ENCODE peak calls at places on chromosome 1, in six cellular contexts. A, S, N, D, X and G are unnamed samples. For H3K9me3, the result is how much of the 10 kb centered on the place peaks cover.

GRCh38 chr1:183881387-183882084 is 76.6 kb downstream of the RGL1 start:
- DNase-seq in A (peak), S (peak), N (peak), D (peak), X (peak), G (no peak)

GRCh38 chr1:57637155-57637554 is 213.3 kb upstream of the DAB1 start:
- DNase-seq in A (peak), S (peak), N (peak), D (no peak), X (no peak), G (no peak)

GRCh38 chr1:111988743-111989453 is 570 bp downstream of the KCND3 start:
- DNase-seq in A (no peak), S (peak), N (no peak), D (no peak), X (peak), G (peak)

GRCh38 chr1:184608581-184608980 is 146.1 kb downstream of the EDEM3 start:
- DNase-seq in A (no peak), S (no peak), N (no peak), D (no peak), X (no peak), G (no peak)

GRCh38 chr1:16017461-16018303 is at the start of gene HSPB7:
- DNase-seq in A (peak), S (peak), N (peak), D (no peak), X (peak), G (peak)

GRCh38 chr1:29685387-29685786 is 449.1 kb downstream of the PTPRU start:
- DNase-seq in A (no peak), S (no peak), N (no peak), D (no peak), X (peak), G (no peak)

GRCh38 chr1:185358957-185359356 is 41.9 kb upstream of the IVNS1ABP start:
- DNase-seq in A (no peak), S (no peak), N (no peak), D (no peak), X (no peak), G (no peak)

GRCh38 chr1:223667484-223668182 is 2.1 kb upstream of the CAPN8 start:
- DNase-seq in A (no peak), S (peak), N (no peak), D (peak), X (no peak), G (peak)

GRCh38 chr1:90045853-90046563 is 51.1 kb downstream of the ZNF326 start:
- DNase-seq in A (peak), S (peak), N (no peak), D (peak), X (peak), G (peak)

GRCh38 chr1:80248886-80249285 is 1242.4 kb upstream of the ADGRL4 start:
- DNase-seq in A (peak), S (peak), N (peak), D (peak), X (no peak), G (no peak)

GRCh38 chr1:223479261-223479660 is 86.0 kb downstream of the CCDC185 start:
- DNase-seq in A (no peak), S (no peak), N (no peak), D (peak), X (no peak), G (no peak)

GRCh38 chr1:221699582-221700519 is 42.0 kb downstream of the DUSP10 start:
- DNase-seq in A (peak), S (peak), N (peak), D (no peak), X (no peak), G (peak)

GRCh38 chr1:26833432-26834405 is 7.2 kb downstream of the ZDHHC18 start:
- DNase-seq in A (no peak), S (no peak), N (no peak), D (no peak), X (no peak), G (no peak)

GRCh38 chr1:245161866-245162265 is 7.1 kb downstream of the KIF26B start:
- DNase-seq in A (no peak), S (no peak), N (no peak), D (no peak), X (no peak), G (no peak)

GRCh38 chr1:40096977-40097782 is at the start of gene PPT1:
- DNase-seq in A (peak), S (peak), N (peak), D (peak), X (peak), G (peak)

GRCh38 chr1:53449026-53449425 is 10.2 kb upstream of the DMRTB1 start:
- DNase-seq in A (peak), S (peak), N (peak), D (peak), X (no peak), G (no peak)

GRCh38 chr1:224300346-224300745 is 29.6 kb downstream of the NVL start:
- DNase-seq in A (peak), S (peak), N (peak), D (peak), X (no peak), G (peak)

GRCh38 chr1:42043182-42043581 is 110.0 kb upstream of the GUCA2B start:
- DNase-seq in A (no peak), S (no peak), N (no peak), D (no peak), X (no peak), G (no peak)

GRCh38 chr1:10724052-10724494 is 72.4 kb downstream of the CASZ1 start:
- DNase-seq in A (peak), S (peak), N (peak), D (peak), X (no peak), G (peak)

GRCh38 chr1:35499652-35500176 is 57.5 kb downstream of the KIAA0319L start:
- DNase-seq in A (peak), S (no peak), N (no peak), D (no peak), X (no peak), G (no peak)

GRCh38 chr1:11187458-11187857 is 1.7 kb upstream of the ANGPTL7 start:
- DNase-seq in A (no peak), S (no peak), N (no peak), D (no peak), X (no peak), G (no peak)

GRCh38 chr1:186302378-186302920 is 72.6 kb downstream of the TPR start:
- DNase-seq in A (no peak), S (peak), N (no peak), D (no peak), X (no peak), G (peak)

GRCh38 chr1:186301448-186301847 is 73.6 kb downstream of the TPR start:
- DNase-seq in A (no peak), S (no peak), N (no peak), D (no peak), X (no peak), G (no peak)

GRCh38 chr1:220451541-220451940 is 76.4 kb upstream of the MARK1 start:
- DNase-seq in A (no peak), S (no peak), N (no peak), D (no peak), X (no peak), G (no peak)

GRCh38 chr1:112517231-112517630 is 8.5 kb downstream of the WNT2B start:
- DNase-seq in A (no peak), S (no peak), N (no peak), D (no peak), X (no peak), G (no peak)

GRCh38 chr1:17116643-17117042 is 2.6 kb downstream of the PADI2 start:
- DNase-seq in A (no peak), S (no peak), N (no peak), D (no peak), X (no peak), G (peak)

GRCh38 chr1:171563675-171564074 is 58.4 kb upstream of the MYOCOS start:
- DNase-seq in A (peak), S (peak), N (peak), D (peak), X (no peak), G (no peak)

GRCh38 chr1:202805886-202806511 is 2.2 kb downstream of the KDM5B start:
- DNase-seq in A (peak), S (peak), N (no peak), D (peak), X (no peak), G (peak)

GRCh38 chr1:117676615-117677130 is 70.8 kb downstream of the TENT5C start:
- DNase-seq in A (no peak), S (no peak), N (no peak), D (no peak), X (no peak), G (no peak)

GRCh38 chr1:51627672-51628071 is 10.8 kb downstream of the OSBPL9 start:
- DNase-seq in A (peak), S (peak), N (peak), D (peak), X (no peak), G (peak)

GRCh38 chr1:60877376-60877775 is 205.0 kb upstream of the NFIA start:
- DNase-seq in A (no peak), S (no peak), N (no peak), D (no peak), X (no peak), G (no peak)
- H2AFZ ChIP-seq in A (no peak), S (no peak), N (no peak), D (no peak), X (no peak), G (no peak)

GRCh38 chr1:228297822-228298221 is 90.0 kb downstream of the OBSCN start:
- DNase-seq in A (no peak), S (no peak), N (no peak), D (no peak), X (no peak), G (no peak)

GRCh38 chr1:228298471-228298870 is 90.6 kb downstream of the OBSCN start:
- DNase-seq in A (no peak), S (no peak), N (no peak), D (no peak), X (no peak), G (no peak)

GRCh38 chr1:228297242-228297641 is 89.4 kb downstream of the OBSCN start:
- DNase-seq in A (no peak), S (no peak), N (no peak), D (no peak), X (no peak), G (no peak)

GRCh38 chr1:228299901-228300300 is 92.1 kb downstream of the OBSCN start:
- DNase-seq in A (no peak), S (no peak), N (no peak), D (no peak), X (no peak), G (peak)

DNA sequence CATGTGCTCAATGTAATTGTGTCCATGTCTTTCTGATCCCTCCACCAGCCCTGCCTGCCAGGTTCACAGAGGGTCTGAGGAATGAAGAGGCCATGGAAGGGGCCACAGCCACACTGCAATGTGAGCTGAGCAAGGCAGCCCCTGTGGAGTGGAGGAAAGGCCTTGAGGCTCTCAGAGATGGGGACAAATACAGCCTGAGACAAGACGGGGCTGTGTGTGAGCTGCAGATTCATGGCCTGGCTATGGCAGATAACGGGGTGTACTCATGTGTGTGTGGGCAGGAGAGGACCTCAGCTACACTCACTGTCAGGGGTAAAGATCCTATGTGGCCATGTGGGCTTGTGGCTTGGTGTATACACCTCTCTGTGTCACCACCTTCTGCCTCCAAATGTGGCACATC is 91.4 kb downstream of the OBSCN start:
- DNase-seq in A (no peak), S (no peak), N (no peak), D (no peak), X (no peak), G (peak)
- H3K9me3 ChIP-seq in A (under half), S (under half), N (under half), D (under half), X (under half), G (under half)

DNA sequence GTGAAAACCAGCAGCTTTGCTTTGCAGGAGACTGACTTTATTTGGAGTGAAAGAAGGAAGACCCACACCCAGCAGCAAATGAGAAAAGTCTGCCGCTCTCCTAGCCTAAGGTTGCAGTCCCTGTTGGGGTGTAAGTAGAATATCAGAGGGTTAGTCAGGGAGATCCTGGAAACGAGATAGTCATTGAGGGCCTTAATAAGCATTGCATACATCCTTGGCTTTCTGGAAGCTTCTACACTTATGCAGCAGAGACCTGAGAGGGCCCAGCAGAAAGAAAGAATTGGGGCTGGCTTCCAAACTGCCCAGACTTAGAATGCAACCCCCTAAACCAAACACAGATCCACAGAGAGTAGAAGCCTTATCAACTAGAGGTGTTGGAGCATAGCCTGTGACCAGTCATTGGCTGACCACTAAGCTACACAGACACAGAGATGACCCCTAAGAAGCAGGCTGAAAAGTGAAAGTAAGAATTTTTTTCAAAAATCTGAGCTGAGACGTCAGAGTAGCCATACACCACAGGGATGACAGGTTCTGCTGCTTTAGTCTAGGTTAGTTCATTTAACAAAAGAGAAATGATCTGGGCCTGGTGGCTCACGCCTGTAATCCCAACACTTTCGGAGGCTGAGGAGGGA is 98.4 kb downstream of the LYPLAL1 start:
- DNase-seq in A (peak), S (peak), N (peak), D (peak), X (no peak), G (peak)
- H2AFZ ChIP-seq in A (peak), S (peak), N (no peak), D (no peak), X (no peak), G (peak)

DNA sequence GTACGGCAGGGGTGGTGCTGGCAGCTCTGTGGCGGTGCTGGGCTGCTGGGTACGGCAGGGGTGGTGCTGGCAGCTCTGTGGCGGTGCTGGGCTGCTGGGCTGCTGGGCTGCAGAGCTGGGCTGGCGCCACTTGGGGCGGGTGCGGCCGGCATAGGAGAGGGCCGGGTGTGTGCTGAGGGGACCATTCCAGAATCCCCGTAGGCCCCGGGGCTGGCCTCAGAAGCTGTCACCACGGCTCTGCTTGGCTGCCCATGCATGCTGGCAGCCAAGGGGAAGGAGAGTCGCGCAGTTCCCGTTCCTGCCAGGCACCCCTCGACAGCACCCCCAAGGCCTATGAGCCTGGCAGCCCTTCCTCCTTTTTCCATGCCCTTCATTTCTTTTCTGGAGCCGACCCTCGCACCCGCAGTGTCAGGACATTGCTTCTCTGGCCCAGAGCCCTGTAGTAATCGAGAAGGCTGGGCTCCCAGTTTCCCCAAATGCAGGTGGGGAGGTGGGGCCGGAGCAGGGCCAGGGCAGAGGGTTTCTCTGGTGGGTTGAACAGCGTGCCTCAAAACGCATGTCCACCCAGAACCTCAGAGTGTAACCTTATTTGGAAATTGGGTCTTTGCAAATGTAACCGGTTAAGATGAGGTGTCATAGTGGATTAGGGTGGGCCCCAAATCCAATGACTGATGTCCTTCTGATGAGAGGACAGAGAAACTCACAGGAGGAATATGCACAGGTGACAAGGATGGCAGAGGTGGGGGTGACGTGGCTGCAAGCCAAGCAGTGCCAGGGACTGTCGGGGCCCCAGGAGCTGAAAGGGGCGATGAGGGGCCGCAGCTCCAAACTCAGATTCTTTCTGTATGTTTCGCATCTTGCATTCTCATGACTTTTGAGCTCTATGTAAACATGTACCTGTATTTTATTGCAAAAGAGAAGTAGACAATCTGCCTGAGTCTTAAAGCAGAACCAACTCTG is 71.0 kb upstream of the ACTRT2 start:
- DNase-seq in A (no peak), S (no peak), N (no peak), D (no peak), X (no peak), G (peak)
- H3K9me3 ChIP-seq in A (under half), S (under half), N (under half), D (under half), X (half or more), G (under half)